ENCODE peak calls at places on chromosomes 5 and 9, in nine cellular contexts. One of them, this sample, is unnamed.

GRCh38 chr5:60177596-60177995 is 284.1 kb upstream of the PDE4D start:
- DNase-seq in astrocyte of the cerebellum: no peak
- DNase-seq in GM12892: no peak
- DNase-seq in amniotic stem cell: no peak
- DNase-seq in activated CD4-positive, alpha-beta memory T cell treated with anti-CD3 and anti-CD28 coated beads, Interleukin-2, amount 10 ng/mL, durations not matched to agents 7 days and 5 days: no peak
- DNase-seq in activated CD4-positive, alpha-beta T cell treated with anti-CD3 and anti-CD28 coated beads, Interleukin-2, amount 50 U/mL, for 1 hour: no peak
- DNase-seq in NCI-H774: no peak
- DNase-seq in erythroblast: no peak
- DNase-seq in stimulated activated CD4-positive, alpha-beta T cell treated with anti-CD3 and anti-CD28 coated beads, Interleukin-4, amount 100 ng/mL, for 48 hours: no peak
- DNase-seq in this sample: no peak

GRCh38 chr5:177006265-177006972 is at the start of gene UIMC1:
- DNase-seq in erythroblast: peak
- DNase-seq in GM12892: peak
- DNase-seq in stimulated activated CD4-positive, alpha-beta T cell treated with anti-CD3 and anti-CD28 coated beads, Interleukin-4, amount 100 ng/mL, for 48 hours: peak
- DNase-seq in NCI-H774: peak
- DNase-seq in activated CD4-positive, alpha-beta memory T cell treated with anti-CD3 and anti-CD28 coated beads, Interleukin-2, amount 10 ng/mL, durations not matched to agents 7 days and 5 days: peak
- DNase-seq in activated CD4-positive, alpha-beta T cell treated with anti-CD3 and anti-CD28 coated beads, Interleukin-2, amount 50 U/mL, for 1 hour: peak
- DNase-seq in astrocyte of the cerebellum: peak
- DNase-seq in amniotic stem cell: peak
- DNase-seq in this sample: peak

GRCh38 chr9:34337404-34337803 is 8.0 kb downstream of the NUDT2 start:
- DNase-seq in NCI-H774: no peak
- DNase-seq in stimulated activated CD4-positive, alpha-beta T cell treated with anti-CD3 and anti-CD28 coated beads, Interleukin-4, amount 100 ng/mL, for 48 hours: no peak
- DNase-seq in activated CD4-positive, alpha-beta memory T cell treated with anti-CD3 and anti-CD28 coated beads, Interleukin-2, amount 10 ng/mL, durations not matched to agents 7 days and 5 days: no peak
- DNase-seq in activated CD4-positive, alpha-beta T cell treated with anti-CD3 and anti-CD28 coated beads, Interleukin-2, amount 50 U/mL, for 1 hour: no peak
- DNase-seq in GM12892: no peak
- DNase-seq in erythroblast: peak
- DNase-seq in amniotic stem cell: no peak
- DNase-seq in astrocyte of the cerebellum: no peak
- DNase-seq in this sample: peak

GRCh38 chr5:30414078-30414477 is 779.4 kb upstream of the CDH6 start:
- DNase-seq in stimulated activated CD4-positive, alpha-beta T cell treated with anti-CD3 and anti-CD28 coated beads, Interleukin-4, amount 100 ng/mL, for 48 hours: no peak
- DNase-seq in activated CD4-positive, alpha-beta T cell treated with anti-CD3 and anti-CD28 coated beads, Interleukin-2, amount 50 U/mL, for 1 hour: no peak
- DNase-seq in GM12892: no peak
- DNase-seq in NCI-H774: no peak
- DNase-seq in astrocyte of the cerebellum: no peak
- DNase-seq in erythroblast: no peak
- DNase-seq in activated CD4-positive, alpha-beta memory T cell treated with anti-CD3 and anti-CD28 coated beads, Interleukin-2, amount 10 ng/mL, durations not matched to agents 7 days and 5 days: no peak
- DNase-seq in amniotic stem cell: no peak
- DNase-seq in this sample: peak

GRCh38 chr5:15703901-15704300 is 203.9 kb downstream of the FBXL7 start:
- DNase-seq in astrocyte of the cerebellum: no peak
- DNase-seq in erythroblast: no peak
- DNase-seq in NCI-H774: no peak
- DNase-seq in amniotic stem cell: no peak
- DNase-seq in activated CD4-positive, alpha-beta T cell treated with anti-CD3 and anti-CD28 coated beads, Interleukin-2, amount 50 U/mL, for 1 hour: no peak
- DNase-seq in stimulated activated CD4-positive, alpha-beta T cell treated with anti-CD3 and anti-CD28 coated beads, Interleukin-4, amount 100 ng/mL, for 48 hours: no peak
- DNase-seq in activated CD4-positive, alpha-beta memory T cell treated with anti-CD3 and anti-CD28 coated beads, Interleukin-2, amount 10 ng/mL, durations not matched to agents 7 days and 5 days: no peak
- DNase-seq in GM12892: no peak
- DNase-seq in this sample: no peak

GRCh38 chr9:4832786-4833579 is 40.2 kb downstream of the RCL1 start:
- DNase-seq in NCI-H774: no peak
- DNase-seq in amniotic stem cell: peak
- DNase-seq in astrocyte of the cerebellum: peak
- DNase-seq in GM12892: no peak
- DNase-seq in erythroblast: peak
- DNase-seq in activated CD4-positive, alpha-beta memory T cell treated with anti-CD3 and anti-CD28 coated beads, Interleukin-2, amount 10 ng/mL, durations not matched to agents 7 days and 5 days: peak
- DNase-seq in activated CD4-positive, alpha-beta T cell treated with anti-CD3 and anti-CD28 coated beads, Interleukin-2, amount 50 U/mL, for 1 hour: no peak
- DNase-seq in stimulated activated CD4-positive, alpha-beta T cell treated with anti-CD3 and anti-CD28 coated beads, Interleukin-4, amount 100 ng/mL, for 48 hours: peak
- DNase-seq in this sample: no peak

GRCh38 chr5:156473271-156473935 is 146.4 kb downstream of the SGCD start:
- DNase-seq in activated CD4-positive, alpha-beta memory T cell treated with anti-CD3 and anti-CD28 coated beads, Interleukin-2, amount 10 ng/mL, durations not matched to agents 7 days and 5 days: no peak
- DNase-seq in stimulated activated CD4-positive, alpha-beta T cell treated with anti-CD3 and anti-CD28 coated beads, Interleukin-4, amount 100 ng/mL, for 48 hours: no peak
- DNase-seq in astrocyte of the cerebellum: peak
- DNase-seq in GM12892: no peak
- DNase-seq in activated CD4-positive, alpha-beta T cell treated with anti-CD3 and anti-CD28 coated beads, Interleukin-2, amount 50 U/mL, for 1 hour: no peak
- DNase-seq in amniotic stem cell: no peak
- DNase-seq in NCI-H774: no peak
- DNase-seq in erythroblast: no peak
- DNase-seq in this sample: no peak

GRCh38 chr9:16726718-16727451 is 143.6 kb downstream of the BNC2 start:
- DNase-seq in NCI-H774: no peak
- DNase-seq in astrocyte of the cerebellum: peak
- DNase-seq in GM12892: no peak
- DNase-seq in erythroblast: no peak
- DNase-seq in activated CD4-positive, alpha-beta memory T cell treated with anti-CD3 and anti-CD28 coated beads, Interleukin-2, amount 10 ng/mL, durations not matched to agents 7 days and 5 days: no peak
- DNase-seq in stimulated activated CD4-positive, alpha-beta T cell treated with anti-CD3 and anti-CD28 coated beads, Interleukin-4, amount 100 ng/mL, for 48 hours: no peak
- DNase-seq in activated CD4-positive, alpha-beta T cell treated with anti-CD3 and anti-CD28 coated beads, Interleukin-2, amount 50 U/mL, for 1 hour: no peak
- DNase-seq in amniotic stem cell: peak
- DNase-seq in this sample: peak

GRCh38 chr5:157540707-157541451 is 34.7 kb downstream of the ADAM19 start:
- DNase-seq in GM12892: peak
- DNase-seq in activated CD4-positive, alpha-beta memory T cell treated with anti-CD3 and anti-CD28 coated beads, Interleukin-2, amount 10 ng/mL, durations not matched to agents 7 days and 5 days: peak
- DNase-seq in astrocyte of the cerebellum: no peak
- DNase-seq in amniotic stem cell: no peak
- DNase-seq in stimulated activated CD4-positive, alpha-beta T cell treated with anti-CD3 and anti-CD28 coated beads, Interleukin-4, amount 100 ng/mL, for 48 hours: no peak
- DNase-seq in NCI-H774: no peak
- DNase-seq in activated CD4-positive, alpha-beta T cell treated with anti-CD3 and anti-CD28 coated beads, Interleukin-2, amount 50 U/mL, for 1 hour: peak
- DNase-seq in erythroblast: no peak
- DNase-seq in this sample: no peak